ENCODE peak calls at places on chromosomes 6 and 20, in six cellular contexts. Z is psoas muscle, C is endothelial cell, G is fibroblast of lung, S is fibroblast of pulmonary artery, X is brain microvascular endothelial cell. P is an unnamed sample.

GRCh38 chr20:46324960-46325703 is 16.8 kb upstream of the CDH22 start:
- DNase-seq in Z (no peak), C (peak; percentile 65), G (no peak), S (peak; percentile 43), X (peak; percentile 35), P (no peak)

GRCh38 chr6:31175961-31176360 is 5.5 kb upstream of the POU5F1 start:
- DNase-seq in Z (no peak), C (no peak), G (peak; percentile 60), S (peak; percentile 59), X (peak; percentile 32), P (no peak)

GRCh38 chr6:38503032-38503784 is 136.5 kb downstream of the BTBD9 start:
- DNase-seq in Z (no peak), C (no peak), G (no peak), S (no peak), X (no peak), P (no peak)

GRCh38 chr6:116666869-116667268 is 1.7 kb downstream of the ZUP1 start:
- DNase-seq in Z (no peak), C (no peak), G (no peak), S (no peak), X (no peak), P (no peak)

GRCh38 chr6:123515715-123516114 is 121.0 kb downstream of the TRDN start:
- DNase-seq in Z (no peak), C (no peak), G (no peak), S (peak; percentile 12), X (no peak), P (no peak)

GRCh38 chr6:74597266-74597665 is 608.6 kb downstream of the COL12A1 start:
- DNase-seq in Z (no peak), C (no peak), G (peak; percentile 73), S (peak; percentile 69), X (no peak), P (no peak)

GRCh38 chr6:25950297-25950696 is 12.3 kb upstream of the TRIM38 start:
- DNase-seq in Z (no peak), C (no peak), G (no peak), S (no peak), X (no peak), P (no peak)

GRCh38 chr6:166760288-166760687 is 133.2 kb upstream of the RPS6KA2 start:
- DNase-seq in Z (no peak), C (no peak), G (no peak), S (no peak), X (no peak), P (peak; percentile 64)

GRCh38 chr6:87702589-87702945 is 534 bp upstream of the AKIRIN2 start:
- DNase-seq in Z (no peak), C (no peak), G (peak; percentile 77), S (peak; percentile 72), X (peak; percentile 59), P (no peak)

GRCh38 chr6:26020983-26021349 is 58.4 kb downstream of the TRIM38 start:
- DNase-seq in Z (peak; percentile 62), C (peak; percentile 61), G (peak; percentile 75), S (peak; percentile 77), X (peak; percentile 68), P (peak; percentile 92)

GRCh38 chr6:161169690-161170089 is 104.2 kb downstream of the AGPAT4 start:
- DNase-seq in Z (peak; percentile 39), C (no peak), G (peak; percentile 82), S (peak; percentile 57), X (peak; percentile 81), P (no peak)

GRCh38 chr6:9711313-9711712 is 703.6 kb downstream of the TFAP2A start:
- DNase-seq in Z (no peak), C (no peak), G (no peak), S (peak; percentile 13), X (no peak), P (no peak)

GRCh38 chr6:14231546-14232280 is 114.1 kb downstream of the CD83 start:
- DNase-seq in Z (no peak), C (no peak), G (peak; percentile 31), S (peak; percentile 6), X (peak; percentile 10), P (no peak)

GRCh38 chr6:154468760-154469159 is 41.7 kb downstream of the CNKSR3 start:
- DNase-seq in Z (no peak), C (no peak), G (no peak), S (no peak), X (no peak), P (no peak)

GRCh38 chr6:46491789-46492547 is 719 bp upstream of the RCAN2 start:
- DNase-seq in Z (peak; percentile 57), C (peak; percentile 60), G (peak; percentile 3), S (peak; percentile 3), X (no peak), P (no peak)

GRCh38 chr20:24475356-24475755 is 5.9 kb downstream of the SYNDIG1 start:
- DNase-seq in Z (no peak), C (no peak), G (no peak), S (no peak), X (no peak), P (no peak)

GRCh38 chr6:142469220-142469619 is 167.4 kb downstream of the ADGRG6 start:
- DNase-seq in Z (no peak), C (no peak), G (no peak), S (no peak), X (no peak), P (no peak)

GRCh38 chr6:143695106-143696059 is 17.6 kb downstream of the PHACTR2 start:
- DNase-seq in Z (no peak), C (no peak), G (no peak), S (no peak), X (no peak), P (no peak)

GRCh38 chr6:2850480-2851150 is 9.0 kb upstream of the SERPINB1 start:
- DNase-seq in Z (no peak), C (no peak), G (peak; percentile 71), S (peak; percentile 88), X (peak; percentile 60), P (no peak)

GRCh38 chr6:133815313-133815712 is 73.6 kb upstream of the TCF21 start:
- DNase-seq in Z (no peak), C (no peak), G (no peak), S (no peak), X (no peak), P (no peak)

GRCh38 chr6:75946146-75946831 is 126.2 kb downstream of the IMPG1 start:
- DNase-seq in Z (no peak), C (no peak), G (no peak), S (no peak), X (no peak), P (no peak)

GRCh38 chr6:26536571-26537159 is 1.5 kb upstream of the HMGN4 start:
- DNase-seq in Z (no peak), C (peak; percentile 6), G (peak; percentile 79), S (peak; percentile 69), X (peak; percentile 59), P (peak; percentile 82)

GRCh38 chr20:32922466-32922865 is 63.7 kb downstream of the EFCAB8 start:
- DNase-seq in Z (no peak), C (no peak), G (no peak), S (no peak), X (no peak), P (peak; percentile 45)

GRCh38 chr6:163356324-163356723 is 58.2 kb upstream of the QKI start:
- DNase-seq in Z (peak; percentile 71), C (no peak), G (peak; percentile 88), S (peak; percentile 81), X (peak; percentile 80), P (peak; percentile 53)

DNA sequence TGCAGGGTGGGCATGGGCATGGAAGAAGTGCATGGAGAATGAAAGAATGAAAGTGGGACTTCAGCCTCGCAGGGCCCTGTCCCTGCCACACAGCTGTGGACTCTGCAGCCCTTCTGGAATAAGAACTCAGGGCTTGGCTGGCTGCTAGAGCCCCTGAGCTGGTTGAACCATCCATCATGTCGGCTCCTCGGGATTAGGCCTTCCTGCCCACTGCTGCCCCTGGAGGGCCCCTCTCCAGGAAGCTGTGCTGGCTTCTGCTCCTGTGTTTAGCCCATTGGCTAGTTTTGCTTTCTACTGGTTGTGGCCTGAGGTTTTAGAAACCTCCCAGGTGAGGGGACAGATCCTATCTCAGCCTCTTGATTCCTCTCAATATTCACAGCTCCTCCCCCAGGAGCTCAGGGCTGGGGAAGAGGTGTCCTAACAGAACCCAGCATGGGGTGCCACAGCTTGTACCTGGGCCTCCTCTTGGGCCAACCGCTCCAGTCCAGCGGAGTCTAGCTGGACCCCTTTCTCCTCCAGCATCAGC is 7.9 kb downstream of the AARS2 start:
- DNase-seq in Z (no peak), C (no peak), G (no peak), S (no peak), X (no peak), P (no peak)
- TF ChIP-seq CTCF in Z (no peak), C (no peak), G (no peak), S (no peak), X (no peak), P (no peak)

GRCh38 chr6:111282564-111282963 is 195.3 kb downstream of the SLC16A10 start:
- DNase-seq in Z (no peak), C (no peak), G (no peak), S (no peak), X (no peak), P (no peak)
- TF ChIP-seq CTCF in Z (no peak), C (no peak), G (no peak), S (no peak), X (no peak), P (no peak)

DNA sequence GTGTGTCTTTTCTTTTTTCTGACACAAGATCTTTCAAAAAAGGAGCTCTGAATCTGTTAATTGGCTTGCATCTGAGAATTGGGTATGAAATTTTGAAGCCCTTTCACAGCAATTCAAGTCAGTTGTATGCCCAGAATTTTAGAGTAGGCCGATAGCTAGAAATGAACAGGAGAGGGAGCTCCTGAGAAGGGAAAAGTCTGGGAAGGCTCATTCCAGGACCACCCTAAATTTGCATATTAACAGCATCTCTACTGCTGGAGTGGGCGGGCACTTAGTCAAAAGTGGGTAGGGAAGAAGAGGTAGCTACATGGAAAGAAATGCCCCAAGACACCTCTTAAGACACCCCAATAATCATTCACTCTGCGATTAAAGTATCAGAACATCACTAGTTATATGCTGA is 928.3 kb downstream of the TBC1D32 start:
- DNase-seq in Z (no peak), C (no peak), G (no peak), S (no peak), X (no peak), P (no peak)
- TF ChIP-seq CTCF in Z (no peak), C (peak; percentile 15), G (no peak), S (peak; percentile 2), X (peak; percentile 13), P (no peak)

GRCh38 chr6:124881898-124882579 is 80.2 kb upstream of the RNF217 start:
- DNase-seq in Z (no peak), C (peak; percentile 23), G (peak; percentile 44), S (peak; percentile 72), X (peak; percentile 33), P (no peak)

GRCh38 chr6:124879110-124879991 is 82.9 kb upstream of the RNF217 start:
- DNase-seq in Z (no peak), C (no peak), G (no peak), S (no peak), X (no peak), P (no peak)

GRCh38 chr6:124877468-124877867 is 84.8 kb upstream of the RNF217 start:
- DNase-seq in Z (no peak), C (no peak), G (no peak), S (no peak), X (no peak), P (no peak)

GRCh38 chr6:124882580-124883393 is 79.5 kb upstream of the RNF217 start:
- DNase-seq in Z (no peak), C (no peak), G (peak; percentile 37), S (peak; percentile 84), X (no peak), P (no peak)

DNA sequence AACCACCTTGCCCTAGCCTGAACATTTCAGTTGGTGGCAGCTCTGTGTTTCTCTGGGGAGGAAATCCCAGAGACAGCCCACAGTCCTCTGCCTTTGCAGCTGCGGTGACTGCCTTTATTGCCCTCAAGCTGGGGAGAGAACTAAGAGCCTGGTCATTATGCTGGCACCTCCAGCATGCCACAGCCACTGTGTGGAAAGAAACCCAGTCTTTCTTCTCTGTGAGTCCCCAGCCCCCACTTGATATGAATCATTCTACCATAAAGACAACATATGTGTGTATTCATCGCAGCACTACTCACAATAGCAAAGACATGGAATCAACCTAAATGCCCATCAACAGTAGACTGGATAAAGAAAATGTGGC is 82.3 kb upstream of the RNF217 start:
- DNase-seq in Z (no peak), C (no peak), G (no peak), S (no peak), X (no peak), P (no peak)
- TF ChIP-seq CTCF in Z (no peak), C (no peak), G (no peak), S (no peak), X (no peak), P (no peak)